ENCODE peak calls at places on chromosomes 2 and 18, in ten cellular contexts. One of them, this sample, is unnamed.

GRCh38 chr2:162422894-162423293 is 79.0 kb downstream of the GCA start:
- DNase-seq in mucosa of descending colon: no peak
- DNase-seq in BJ: no peak
- DNase-seq in SJSA1: no peak
- DNase-seq in gastrocnemius medialis: no peak
- DNase-seq in left ventricle myocardium inferior: no peak
- DNase-seq in lower lobe of right lung: no peak
- DNase-seq in dorsolateral prefrontal cortex: no peak
- DNase-seq in tibial nerve: no peak
- DNase-seq in prostate gland: no peak
- DNase-seq in this sample: no peak

GRCh38 chr2:205564761-205565160 is 117.5 kb upstream of the NRP2 start:
- DNase-seq in mucosa of descending colon: no peak
- DNase-seq in BJ: no peak
- DNase-seq in SJSA1: no peak
- DNase-seq in gastrocnemius medialis: no peak
- DNase-seq in left ventricle myocardium inferior: no peak
- DNase-seq in lower lobe of right lung: no peak
- DNase-seq in dorsolateral prefrontal cortex: no peak
- DNase-seq in tibial nerve: no peak
- DNase-seq in prostate gland: no peak
- DNase-seq in this sample: no peak

GRCh38 chr2:120597595-120598193 is 138.0 kb upstream of the GLI2 start:
- DNase-seq in mucosa of descending colon: no peak
- DNase-seq in BJ: no peak
- DNase-seq in SJSA1: no peak
- DNase-seq in gastrocnemius medialis: no peak
- DNase-seq in left ventricle myocardium inferior: no peak
- DNase-seq in lower lobe of right lung: peak
- DNase-seq in dorsolateral prefrontal cortex: no peak
- DNase-seq in tibial nerve: no peak
- DNase-seq in prostate gland: no peak
- DNase-seq in this sample: no peak

GRCh38 chr2:32788106-32788505 is 158.6 kb upstream of the LTBP1 start:
- DNase-seq in mucosa of descending colon: no peak
- DNase-seq in BJ: no peak
- DNase-seq in SJSA1: no peak
- DNase-seq in gastrocnemius medialis: no peak
- DNase-seq in left ventricle myocardium inferior: no peak
- DNase-seq in lower lobe of right lung: no peak
- DNase-seq in dorsolateral prefrontal cortex: no peak
- DNase-seq in tibial nerve: no peak
- DNase-seq in prostate gland: no peak
- DNase-seq in this sample: no peak

GRCh38 chr2:47056374-47056773 is 98.7 kb downstream of the STPG4 start:
- DNase-seq in mucosa of descending colon: no peak
- DNase-seq in BJ: peak
- DNase-seq in SJSA1: peak
- DNase-seq in gastrocnemius medialis: no peak
- DNase-seq in left ventricle myocardium inferior: no peak
- DNase-seq in lower lobe of right lung: no peak
- DNase-seq in dorsolateral prefrontal cortex: no peak
- DNase-seq in tibial nerve: no peak
- DNase-seq in prostate gland: no peak
- DNase-seq in this sample: no peak

GRCh38 chr18:60189840-60190239 is 182.7 kb downstream of the MC4R start:
- DNase-seq in mucosa of descending colon: no peak
- DNase-seq in BJ: no peak
- DNase-seq in SJSA1: no peak
- DNase-seq in gastrocnemius medialis: no peak
- DNase-seq in left ventricle myocardium inferior: no peak
- DNase-seq in lower lobe of right lung: no peak
- DNase-seq in dorsolateral prefrontal cortex: no peak
- DNase-seq in tibial nerve: no peak
- DNase-seq in prostate gland: no peak
- DNase-seq in this sample: no peak

GRCh38 chr2:198905881-198906612 is 551.7 kb downstream of the SATB2 start:
- DNase-seq in mucosa of descending colon: no peak
- DNase-seq in BJ: no peak
- DNase-seq in SJSA1: no peak
- DNase-seq in gastrocnemius medialis: no peak
- DNase-seq in left ventricle myocardium inferior: no peak
- DNase-seq in lower lobe of right lung: no peak
- DNase-seq in dorsolateral prefrontal cortex: no peak
- DNase-seq in tibial nerve: no peak
- DNase-seq in prostate gland: no peak
- DNase-seq in this sample: no peak

GRCh38 chr2:234081970-234082822 is 31.7 kb downstream of the SPP2 start:
- DNase-seq in mucosa of descending colon: peak
- DNase-seq in BJ: no peak
- DNase-seq in SJSA1: no peak
- DNase-seq in gastrocnemius medialis: no peak
- DNase-seq in left ventricle myocardium inferior: no peak
- DNase-seq in lower lobe of right lung: peak
- DNase-seq in dorsolateral prefrontal cortex: no peak
- DNase-seq in tibial nerve: no peak
- DNase-seq in prostate gland: peak
- DNase-seq in this sample: no peak

GRCh38 chr2:16614314-16614860 is 51.2 kb downstream of the CYRIA start:
- DNase-seq in mucosa of descending colon: no peak
- DNase-seq in BJ: no peak
- DNase-seq in SJSA1: peak
- DNase-seq in gastrocnemius medialis: no peak
- DNase-seq in left ventricle myocardium inferior: no peak
- DNase-seq in lower lobe of right lung: no peak
- DNase-seq in dorsolateral prefrontal cortex: no peak
- DNase-seq in tibial nerve: no peak
- DNase-seq in prostate gland: no peak
- DNase-seq in this sample: no peak

GRCh38 chr2:37552339-37552738 is 119.1 kb downstream of the CDC42EP3 start:
- DNase-seq in mucosa of descending colon: no peak
- DNase-seq in BJ: no peak
- DNase-seq in SJSA1: no peak
- DNase-seq in gastrocnemius medialis: no peak
- DNase-seq in left ventricle myocardium inferior: no peak
- DNase-seq in lower lobe of right lung: no peak
- DNase-seq in dorsolateral prefrontal cortex: no peak
- DNase-seq in tibial nerve: no peak
- DNase-seq in prostate gland: no peak
- DNase-seq in this sample: no peak

GRCh38 chr2:240528406-240529040 is 29.3 kb downstream of the ANKMY1 start:
- DNase-seq in mucosa of descending colon: no peak
- DNase-seq in BJ: no peak
- DNase-seq in SJSA1: no peak
- DNase-seq in gastrocnemius medialis: no peak
- DNase-seq in left ventricle myocardium inferior: no peak
- DNase-seq in lower lobe of right lung: no peak
- DNase-seq in dorsolateral prefrontal cortex: no peak
- DNase-seq in tibial nerve: no peak
- DNase-seq in prostate gland: no peak
- DNase-seq in this sample: no peak

GRCh38 chr2:142586693-142587432 is 290.6 kb upstream of the KYNU start:
- DNase-seq in mucosa of descending colon: no peak
- DNase-seq in BJ: no peak
- DNase-seq in SJSA1: no peak
- DNase-seq in gastrocnemius medialis: no peak
- DNase-seq in left ventricle myocardium inferior: no peak
- DNase-seq in lower lobe of right lung: no peak
- DNase-seq in dorsolateral prefrontal cortex: no peak
- DNase-seq in tibial nerve: no peak
- DNase-seq in prostate gland: no peak
- DNase-seq in this sample: no peak

GRCh38 chr18:58183226-58183625 is 139.2 kb downstream of the NEDD4L start:
- DNase-seq in mucosa of descending colon: no peak
- DNase-seq in BJ: no peak
- DNase-seq in SJSA1: no peak
- DNase-seq in gastrocnemius medialis: no peak
- DNase-seq in left ventricle myocardium inferior: no peak
- DNase-seq in lower lobe of right lung: peak
- DNase-seq in dorsolateral prefrontal cortex: no peak
- DNase-seq in tibial nerve: no peak
- DNase-seq in prostate gland: peak
- DNase-seq in this sample: no peak

GRCh38 chr18:51726614-51727013 is 529.1 kb upstream of the MEX3C start:
- DNase-seq in mucosa of descending colon: no peak
- DNase-seq in BJ: no peak
- DNase-seq in SJSA1: no peak
- DNase-seq in gastrocnemius medialis: no peak
- DNase-seq in left ventricle myocardium inferior: no peak
- DNase-seq in lower lobe of right lung: no peak
- DNase-seq in dorsolateral prefrontal cortex: peak
- DNase-seq in tibial nerve: no peak
- DNase-seq in prostate gland: no peak
- DNase-seq in this sample: no peak

GRCh38 chr2:134391751-134392160 is 137.9 kb downstream of the MGAT5 start:
- DNase-seq in mucosa of descending colon: peak
- DNase-seq in BJ: no peak
- DNase-seq in SJSA1: no peak
- DNase-seq in gastrocnemius medialis: no peak
- DNase-seq in left ventricle myocardium inferior: no peak
- DNase-seq in lower lobe of right lung: no peak
- DNase-seq in dorsolateral prefrontal cortex: no peak
- DNase-seq in tibial nerve: no peak
- DNase-seq in prostate gland: no peak
- DNase-seq in this sample: no peak

GRCh38 chr2:10868465-10869314 is 43.0 kb upstream of the KCNF1 start:
- DNase-seq in mucosa of descending colon: no peak
- DNase-seq in BJ: no peak
- DNase-seq in SJSA1: peak
- DNase-seq in gastrocnemius medialis: peak
- DNase-seq in left ventricle myocardium inferior: peak
- DNase-seq in lower lobe of right lung: no peak
- DNase-seq in dorsolateral prefrontal cortex: no peak
- DNase-seq in tibial nerve: no peak
- DNase-seq in prostate gland: no peak
- DNase-seq in this sample: no peak

GRCh38 chr18:80147418-80148315 is 38.6 kb downstream of the ADNP2 start:
- DNase-seq in mucosa of descending colon: peak
- DNase-seq in BJ: peak
- DNase-seq in SJSA1: peak
- DNase-seq in gastrocnemius medialis: peak
- DNase-seq in left ventricle myocardium inferior: peak
- DNase-seq in lower lobe of right lung: peak
- DNase-seq in dorsolateral prefrontal cortex: peak
- DNase-seq in tibial nerve: peak
- DNase-seq in prostate gland: peak
- DNase-seq in this sample: peak
- H3K4me3 ChIP-seq in mucosa of descending colon: no peak
- H3K4me3 ChIP-seq in BJ: peak
- H3K4me3 ChIP-seq in SJSA1: peak
- H3K4me3 ChIP-seq in gastrocnemius medialis: peak
- H3K4me3 ChIP-seq in left ventricle myocardium inferior: peak
- H3K4me3 ChIP-seq in lower lobe of right lung: peak
- H3K4me3 ChIP-seq in dorsolateral prefrontal cortex: peak
- H3K4me3 ChIP-seq in tibial nerve: peak
- H3K4me3 ChIP-seq in prostate gland: peak
- H3K4me3 ChIP-seq in this sample: peak

GRCh38 chr2:224287533-224287932 is 114.4 kb downstream of the FAM124B start:
- DNase-seq in mucosa of descending colon: no peak
- DNase-seq in BJ: no peak
- DNase-seq in SJSA1: no peak
- DNase-seq in gastrocnemius medialis: no peak
- DNase-seq in left ventricle myocardium inferior: no peak
- DNase-seq in lower lobe of right lung: no peak
- DNase-seq in dorsolateral prefrontal cortex: no peak
- DNase-seq in tibial nerve: no peak
- DNase-seq in prostate gland: no peak
- DNase-seq in this sample: no peak
- H3K4me3 ChIP-seq in mucosa of descending colon: no peak
- H3K4me3 ChIP-seq in BJ: no peak
- H3K4me3 ChIP-seq in SJSA1: no peak
- H3K4me3 ChIP-seq in gastrocnemius medialis: no peak
- H3K4me3 ChIP-seq in left ventricle myocardium inferior: no peak
- H3K4me3 ChIP-seq in lower lobe of right lung: no peak
- H3K4me3 ChIP-seq in dorsolateral prefrontal cortex: no peak
- H3K4me3 ChIP-seq in tibial nerve: no peak
- H3K4me3 ChIP-seq in prostate gland: no peak
- H3K4me3 ChIP-seq in this sample: no peak

GRCh38 chr18:68438983-68439382 is 275.9 kb downstream of the TMX3 start:
- DNase-seq in mucosa of descending colon: no peak
- DNase-seq in BJ: peak
- DNase-seq in SJSA1: no peak
- DNase-seq in gastrocnemius medialis: peak
- DNase-seq in left ventricle myocardium inferior: no peak
- DNase-seq in lower lobe of right lung: no peak
- DNase-seq in dorsolateral prefrontal cortex: no peak
- DNase-seq in tibial nerve: no peak
- DNase-seq in prostate gland: no peak
- DNase-seq in this sample: no peak
- H3K4me3 ChIP-seq in mucosa of descending colon: no peak
- H3K4me3 ChIP-seq in BJ: no peak
- H3K4me3 ChIP-seq in SJSA1: no peak
- H3K4me3 ChIP-seq in gastrocnemius medialis: no peak
- H3K4me3 ChIP-seq in left ventricle myocardium inferior: no peak
- H3K4me3 ChIP-seq in lower lobe of right lung: no peak
- H3K4me3 ChIP-seq in dorsolateral prefrontal cortex: no peak
- H3K4me3 ChIP-seq in tibial nerve: no peak
- H3K4me3 ChIP-seq in prostate gland: no peak
- H3K4me3 ChIP-seq in this sample: no peak

GRCh38 chr2:45007961-45008295 is 1.3 kb downstream of the SIX2 start:
- DNase-seq in mucosa of descending colon: no peak
- DNase-seq in BJ: no peak
- DNase-seq in SJSA1: no peak
- DNase-seq in gastrocnemius medialis: no peak
- DNase-seq in left ventricle myocardium inferior: no peak
- DNase-seq in lower lobe of right lung: no peak
- DNase-seq in dorsolateral prefrontal cortex: no peak
- DNase-seq in tibial nerve: no peak
- DNase-seq in prostate gland: no peak
- DNase-seq in this sample: no peak
- H3K4me3 ChIP-seq in mucosa of descending colon: no peak
- H3K4me3 ChIP-seq in BJ: no peak
- H3K4me3 ChIP-seq in SJSA1: no peak
- H3K4me3 ChIP-seq in gastrocnemius medialis: peak
- H3K4me3 ChIP-seq in left ventricle myocardium inferior: peak
- H3K4me3 ChIP-seq in lower lobe of right lung: peak
- H3K4me3 ChIP-seq in dorsolateral prefrontal cortex: peak
- H3K4me3 ChIP-seq in tibial nerve: peak
- H3K4me3 ChIP-seq in prostate gland: no peak
- H3K4me3 ChIP-seq in this sample: no peak

GRCh38 chr18:48441405-48441881 is 32.3 kb upstream of the ZBTB7C start:
- DNase-seq in mucosa of descending colon: no peak
- DNase-seq in BJ: no peak
- DNase-seq in SJSA1: no peak
- DNase-seq in gastrocnemius medialis: peak
- DNase-seq in left ventricle myocardium inferior: peak
- DNase-seq in lower lobe of right lung: no peak
- DNase-seq in dorsolateral prefrontal cortex: no peak
- DNase-seq in tibial nerve: no peak
- DNase-seq in prostate gland: no peak
- DNase-seq in this sample: no peak
- H3K4me3 ChIP-seq in mucosa of descending colon: no peak
- H3K4me3 ChIP-seq in BJ: no peak
- H3K4me3 ChIP-seq in SJSA1: no peak
- H3K4me3 ChIP-seq in gastrocnemius medialis: peak
- H3K4me3 ChIP-seq in left ventricle myocardium inferior: peak
- H3K4me3 ChIP-seq in lower lobe of right lung: no peak
- H3K4me3 ChIP-seq in dorsolateral prefrontal cortex: no peak
- H3K4me3 ChIP-seq in tibial nerve: no peak
- H3K4me3 ChIP-seq in prostate gland: no peak
- H3K4me3 ChIP-seq in this sample: no peak

GRCh38 chr2:71959494-71959893 is 188.2 kb downstream of the CYP26B1 start:
- DNase-seq in mucosa of descending colon: no peak
- DNase-seq in BJ: no peak
- DNase-seq in SJSA1: no peak
- DNase-seq in gastrocnemius medialis: no peak
- DNase-seq in left ventricle myocardium inferior: no peak
- DNase-seq in lower lobe of right lung: no peak
- DNase-seq in dorsolateral prefrontal cortex: no peak
- DNase-seq in tibial nerve: no peak
- DNase-seq in prostate gland: no peak
- DNase-seq in this sample: no peak
- H3K4me3 ChIP-seq in mucosa of descending colon: no peak
- H3K4me3 ChIP-seq in BJ: no peak
- H3K4me3 ChIP-seq in SJSA1: no peak
- H3K4me3 ChIP-seq in gastrocnemius medialis: no peak
- H3K4me3 ChIP-seq in left ventricle myocardium inferior: no peak
- H3K4me3 ChIP-seq in lower lobe of right lung: no peak
- H3K4me3 ChIP-seq in dorsolateral prefrontal cortex: no peak
- H3K4me3 ChIP-seq in tibial nerve: no peak
- H3K4me3 ChIP-seq in prostate gland: no peak
- H3K4me3 ChIP-seq in this sample: no peak